ENCODE peak calls at places on chromosome 22, in six cellular contexts. One of them, this sample, is unnamed.

GRCh38 chr22:41880653-41881052 is 34.2 kb downstream of the SHISA8 start:
- DNase-seq in dorsolateral prefrontal cortex: no peak
- DNase-seq in neural progenitor cell: no peak
- DNase-seq in A549: no peak
- DNase-seq in RWPE1: no peak
- DNase-seq in CD4-positive, CD25-positive, alpha-beta regulatory T cell: no peak
- DNase-seq in this sample: no peak

GRCh38 chr22:23242473-23243001 is 62.2 kb downstream of the BCR start:
- DNase-seq in dorsolateral prefrontal cortex: no peak
- DNase-seq in neural progenitor cell: peak
- DNase-seq in A549: no peak
- DNase-seq in RWPE1: no peak
- DNase-seq in CD4-positive, CD25-positive, alpha-beta regulatory T cell: no peak
- DNase-seq in this sample: no peak

GRCh38 chr22:46036558-46037408 is 59.8 kb upstream of the WNT7B start:
- DNase-seq in dorsolateral prefrontal cortex: peak
- DNase-seq in neural progenitor cell: peak
- DNase-seq in A549: peak
- DNase-seq in RWPE1: no peak
- DNase-seq in CD4-positive, CD25-positive, alpha-beta regulatory T cell: peak
- DNase-seq in this sample: no peak

GRCh38 chr22:23131931-23132330 is 9.9 kb downstream of the RSPH14 start:
- DNase-seq in dorsolateral prefrontal cortex: no peak
- DNase-seq in neural progenitor cell: no peak
- DNase-seq in A549: no peak
- DNase-seq in RWPE1: no peak
- DNase-seq in CD4-positive, CD25-positive, alpha-beta regulatory T cell: no peak
- DNase-seq in this sample: no peak

GRCh38 chr22:46056169-46057041 is 79.4 kb upstream of the WNT7B start:
- DNase-seq in dorsolateral prefrontal cortex: peak
- DNase-seq in neural progenitor cell: no peak
- DNase-seq in A549: no peak
- DNase-seq in RWPE1: no peak
- DNase-seq in CD4-positive, CD25-positive, alpha-beta regulatory T cell: no peak
- DNase-seq in this sample: no peak

GRCh38 chr22:19201858-19202798 is 23.6 kb upstream of the SLC25A1 start:
- DNase-seq in dorsolateral prefrontal cortex: no peak
- DNase-seq in neural progenitor cell: no peak
- DNase-seq in A549: no peak
- DNase-seq in RWPE1: no peak
- DNase-seq in CD4-positive, CD25-positive, alpha-beta regulatory T cell: no peak
- DNase-seq in this sample: no peak

GRCh38 chr22:24588756-24589481 is 4.0 kb downstream of the LRRC75B start:
- DNase-seq in dorsolateral prefrontal cortex: peak
- DNase-seq in neural progenitor cell: no peak
- DNase-seq in A549: no peak
- DNase-seq in RWPE1: no peak
- DNase-seq in CD4-positive, CD25-positive, alpha-beta regulatory T cell: no peak
- DNase-seq in this sample: no peak

GRCh38 chr22:25148149-25148691 is 51.4 kb upstream of the CRYBB3 start:
- DNase-seq in dorsolateral prefrontal cortex: no peak
- DNase-seq in neural progenitor cell: peak
- DNase-seq in A549: no peak
- DNase-seq in RWPE1: no peak
- DNase-seq in CD4-positive, CD25-positive, alpha-beta regulatory T cell: no peak
- DNase-seq in this sample: no peak

GRCh38 chr22:38449776-38450175 is 5.2 kb downstream of the KCNJ4 start:
- DNase-seq in dorsolateral prefrontal cortex: peak
- DNase-seq in neural progenitor cell: peak
- DNase-seq in A549: no peak
- DNase-seq in RWPE1: no peak
- DNase-seq in CD4-positive, CD25-positive, alpha-beta regulatory T cell: no peak
- DNase-seq in this sample: no peak

DNA sequence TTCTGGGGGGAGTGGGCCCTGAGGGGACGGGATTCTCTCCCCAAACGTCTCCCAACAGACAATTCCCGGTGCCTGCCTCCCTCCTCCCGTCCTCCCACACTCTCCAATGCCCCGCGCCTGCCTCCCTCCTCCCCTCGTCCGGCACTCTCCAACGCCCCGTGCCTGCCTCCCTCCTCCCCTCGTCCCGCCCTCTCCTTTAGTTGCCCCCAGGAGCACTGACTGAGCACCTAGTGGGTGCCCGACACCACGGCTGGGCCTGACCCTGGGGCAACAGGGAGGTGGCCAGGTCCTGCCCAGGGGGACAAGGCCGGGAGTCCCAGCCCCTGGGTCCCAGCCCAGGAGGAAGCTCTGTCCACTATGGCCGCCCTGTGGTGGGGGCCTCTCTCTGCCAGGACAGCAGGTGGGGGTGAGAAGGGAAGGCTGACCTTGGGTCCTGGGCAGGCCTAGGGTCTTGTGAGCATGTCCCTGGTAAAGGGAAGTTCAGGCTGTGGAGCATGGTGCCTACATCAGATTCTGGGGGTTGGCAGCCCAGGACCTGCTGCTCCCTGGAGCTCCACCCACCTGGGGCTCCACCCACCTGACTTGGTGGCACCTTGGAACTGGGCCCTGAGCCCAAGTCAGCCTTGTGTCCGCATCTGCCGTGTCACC is 942.3 kb downstream of the BRD1 start:
- DNase-seq in dorsolateral prefrontal cortex: peak
- DNase-seq in neural progenitor cell: no peak
- DNase-seq in A549: no peak
- DNase-seq in RWPE1: no peak
- DNase-seq in CD4-positive, CD25-positive, alpha-beta regulatory T cell: no peak
- DNase-seq in this sample: no peak
- H3K27ac ChIP-seq in dorsolateral prefrontal cortex: no peak
- H3K27ac ChIP-seq in neural progenitor cell: no peak
- H3K27ac ChIP-seq in A549: no peak
- H3K27ac ChIP-seq in RWPE1: no peak
- H3K27ac ChIP-seq in CD4-positive, CD25-positive, alpha-beta regulatory T cell: no peak
- H3K27ac ChIP-seq in this sample: no peak

DNA sequence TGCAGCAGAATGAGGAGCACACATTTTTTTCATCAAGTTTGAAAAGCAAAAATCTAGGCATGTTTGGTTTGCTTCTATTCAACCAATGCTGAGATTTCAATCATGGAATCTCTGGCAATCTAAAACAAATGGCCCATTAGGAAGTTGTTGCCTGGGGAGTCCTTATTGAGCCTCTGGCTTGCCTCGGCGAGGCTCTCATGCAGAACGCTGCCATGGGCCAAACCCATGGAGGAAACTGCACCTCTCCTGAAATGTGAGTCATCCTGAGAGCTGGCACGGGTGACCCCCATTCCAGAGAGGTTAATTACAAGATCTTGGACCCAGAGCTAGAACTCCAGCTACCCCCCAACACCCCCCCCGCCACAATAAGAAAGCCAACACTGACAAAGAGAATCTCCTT is 80.7 kb downstream of the MN1 start:
- DNase-seq in dorsolateral prefrontal cortex: no peak
- DNase-seq in neural progenitor cell: no peak
- DNase-seq in A549: no peak
- DNase-seq in RWPE1: no peak
- DNase-seq in CD4-positive, CD25-positive, alpha-beta regulatory T cell: no peak
- DNase-seq in this sample: no peak
- H3K27ac ChIP-seq in dorsolateral prefrontal cortex: no peak
- H3K27ac ChIP-seq in neural progenitor cell: no peak
- H3K27ac ChIP-seq in A549: no peak
- H3K27ac ChIP-seq in RWPE1: peak
- H3K27ac ChIP-seq in CD4-positive, CD25-positive, alpha-beta regulatory T cell: no peak
- H3K27ac ChIP-seq in this sample: no peak

GRCh38 chr22:36238348-36239149 is 778 bp downstream of the APOL2 start:
- DNase-seq in dorsolateral prefrontal cortex: no peak
- DNase-seq in neural progenitor cell: no peak
- DNase-seq in A549: no peak
- DNase-seq in RWPE1: no peak
- DNase-seq in CD4-positive, CD25-positive, alpha-beta regulatory T cell: no peak
- DNase-seq in this sample: no peak
- H3K27ac ChIP-seq in dorsolateral prefrontal cortex: peak
- H3K27ac ChIP-seq in neural progenitor cell: no peak
- H3K27ac ChIP-seq in A549: peak
- H3K27ac ChIP-seq in RWPE1: peak
- H3K27ac ChIP-seq in CD4-positive, CD25-positive, alpha-beta regulatory T cell: peak
- H3K27ac ChIP-seq in this sample: peak

DNA sequence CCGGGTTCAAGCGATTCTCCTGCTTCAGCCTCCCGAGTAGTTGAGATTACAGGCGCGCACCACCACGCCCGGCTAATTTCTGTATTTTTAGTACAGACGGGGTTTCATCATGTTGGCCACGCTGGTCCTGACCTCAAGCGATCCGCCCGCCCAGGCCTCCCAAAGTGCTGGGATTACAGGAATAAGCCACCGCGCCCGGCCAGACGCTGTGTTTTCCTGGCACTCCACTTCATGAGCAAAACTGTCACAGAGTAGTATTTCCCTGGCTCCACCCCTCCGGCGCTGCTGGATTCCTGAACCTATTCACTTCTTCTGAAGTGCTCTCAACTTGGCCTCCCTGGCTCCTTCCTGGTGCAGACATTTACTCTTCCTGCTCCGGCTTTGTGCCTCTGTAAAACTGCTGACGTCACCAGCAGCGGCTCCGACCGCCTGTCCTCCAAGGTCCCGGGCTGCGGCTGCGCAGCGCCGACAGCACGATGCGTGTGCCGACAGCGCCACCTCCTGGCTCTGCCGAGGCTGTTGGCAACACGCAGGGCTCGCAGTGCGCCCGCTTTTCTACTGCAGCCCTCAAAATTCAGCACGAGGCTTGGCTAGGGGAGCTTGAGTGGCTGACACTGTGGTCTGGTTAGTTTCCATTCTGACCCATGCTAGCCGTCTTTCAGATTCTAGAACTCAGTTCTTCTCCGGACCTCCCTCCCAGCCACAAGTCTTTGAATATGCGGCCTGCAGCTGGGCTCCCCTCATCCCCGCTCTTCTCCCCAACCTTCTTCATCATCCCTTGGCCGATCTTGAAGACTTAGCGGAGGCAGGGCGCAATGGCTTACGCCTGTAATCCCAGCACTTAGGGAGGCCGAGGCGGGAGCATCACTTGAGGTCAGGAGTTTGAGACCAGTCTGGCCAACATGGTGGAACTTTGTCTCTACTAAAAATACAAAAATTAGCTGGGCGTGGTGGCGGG is 36.6 kb downstream of the APOL3 start:
- DNase-seq in dorsolateral prefrontal cortex: peak
- DNase-seq in neural progenitor cell: peak
- DNase-seq in A549: peak
- DNase-seq in RWPE1: peak
- DNase-seq in CD4-positive, CD25-positive, alpha-beta regulatory T cell: peak
- DNase-seq in this sample: peak
- H3K27ac ChIP-seq in dorsolateral prefrontal cortex: peak
- H3K27ac ChIP-seq in neural progenitor cell: no peak
- H3K27ac ChIP-seq in A549: peak
- H3K27ac ChIP-seq in RWPE1: peak
- H3K27ac ChIP-seq in CD4-positive, CD25-positive, alpha-beta regulatory T cell: peak
- H3K27ac ChIP-seq in this sample: peak

GRCh38 chr22:17845790-17846189 is 71.5 kb upstream of the BID start:
- DNase-seq in dorsolateral prefrontal cortex: peak
- DNase-seq in neural progenitor cell: no peak
- DNase-seq in A549: no peak
- DNase-seq in RWPE1: no peak
- DNase-seq in CD4-positive, CD25-positive, alpha-beta regulatory T cell: no peak
- DNase-seq in this sample: no peak

GRCh38 chr22:17843189-17843588 is 68.9 kb upstream of the BID start:
- DNase-seq in dorsolateral prefrontal cortex: no peak
- DNase-seq in neural progenitor cell: no peak
- DNase-seq in A549: no peak
- DNase-seq in RWPE1: no peak
- DNase-seq in CD4-positive, CD25-positive, alpha-beta regulatory T cell: no peak
- DNase-seq in this sample: no peak

GRCh38 chr22:17846326-17846992 is 72.2 kb upstream of the BID start:
- DNase-seq in dorsolateral prefrontal cortex: no peak
- DNase-seq in neural progenitor cell: no peak
- DNase-seq in A549: no peak
- DNase-seq in RWPE1: no peak
- DNase-seq in CD4-positive, CD25-positive, alpha-beta regulatory T cell: no peak
- DNase-seq in this sample: no peak

GRCh38 chr22:17844150-17844549 is 69.9 kb upstream of the BID start:
- DNase-seq in dorsolateral prefrontal cortex: no peak
- DNase-seq in neural progenitor cell: no peak
- DNase-seq in A549: no peak
- DNase-seq in RWPE1: no peak
- DNase-seq in CD4-positive, CD25-positive, alpha-beta regulatory T cell: no peak
- DNase-seq in this sample: no peak

GRCh38 chr22:17845340-17845739 is 71.1 kb upstream of the BID start:
- DNase-seq in dorsolateral prefrontal cortex: no peak
- DNase-seq in neural progenitor cell: no peak
- DNase-seq in A549: no peak
- DNase-seq in RWPE1: peak
- DNase-seq in CD4-positive, CD25-positive, alpha-beta regulatory T cell: no peak
- DNase-seq in this sample: peak
- H3K27ac ChIP-seq in dorsolateral prefrontal cortex: peak
- H3K27ac ChIP-seq in neural progenitor cell: no peak
- H3K27ac ChIP-seq in A549: no peak
- H3K27ac ChIP-seq in RWPE1: no peak
- H3K27ac ChIP-seq in CD4-positive, CD25-positive, alpha-beta regulatory T cell: no peak
- H3K27ac ChIP-seq in this sample: no peak

DNA sequence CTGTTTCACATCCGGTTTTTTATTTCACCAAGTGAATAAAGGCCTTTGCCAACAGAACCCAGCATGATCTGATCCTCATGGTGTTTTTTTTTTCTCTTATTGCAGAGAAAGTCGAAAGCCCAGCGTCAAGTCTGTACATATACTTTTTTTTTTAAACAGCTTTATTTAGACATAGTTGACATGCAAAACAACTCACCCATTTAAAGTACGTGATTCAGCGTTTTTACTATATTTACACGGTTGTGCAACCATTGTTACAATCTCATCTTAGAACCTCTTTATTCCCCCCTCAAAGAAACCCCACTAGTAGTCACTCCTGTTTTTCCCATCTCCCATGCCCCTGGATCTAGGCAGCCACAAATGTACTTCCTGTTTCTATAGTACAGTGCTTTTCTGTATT is 20.6 kb upstream of the AP1B1 start:
- DNase-seq in dorsolateral prefrontal cortex: no peak
- DNase-seq in neural progenitor cell: no peak
- DNase-seq in A549: no peak
- DNase-seq in RWPE1: no peak
- DNase-seq in CD4-positive, CD25-positive, alpha-beta regulatory T cell: no peak
- DNase-seq in this sample: no peak
- H3K27ac ChIP-seq in dorsolateral prefrontal cortex: no peak
- H3K27ac ChIP-seq in neural progenitor cell: no peak
- H3K27ac ChIP-seq in A549: no peak
- H3K27ac ChIP-seq in RWPE1: no peak
- H3K27ac ChIP-seq in CD4-positive, CD25-positive, alpha-beta regulatory T cell: no peak
- H3K27ac ChIP-seq in this sample: no peak

GRCh38 chr22:40053460-40053859 is 58.7 kb downstream of the FAM83F start:
- DNase-seq in dorsolateral prefrontal cortex: no peak
- DNase-seq in neural progenitor cell: no peak
- DNase-seq in A549: no peak
- DNase-seq in RWPE1: no peak
- DNase-seq in CD4-positive, CD25-positive, alpha-beta regulatory T cell: no peak
- DNase-seq in this sample: no peak

GRCh38 chr22:40054486-40054885 is 59.7 kb downstream of the FAM83F start:
- DNase-seq in dorsolateral prefrontal cortex: no peak
- DNase-seq in neural progenitor cell: no peak
- DNase-seq in A549: no peak
- DNase-seq in RWPE1: no peak
- DNase-seq in CD4-positive, CD25-positive, alpha-beta regulatory T cell: no peak
- DNase-seq in this sample: no peak

GRCh38 chr22:40056163-40056958 is 61.6 kb downstream of the FAM83F start:
- DNase-seq in dorsolateral prefrontal cortex: no peak
- DNase-seq in neural progenitor cell: no peak
- DNase-seq in A549: no peak
- DNase-seq in RWPE1: no peak
- DNase-seq in CD4-positive, CD25-positive, alpha-beta regulatory T cell: no peak
- DNase-seq in this sample: no peak

GRCh38 chr22:40057652-40058051 is 62.9 kb downstream of the FAM83F start:
- DNase-seq in dorsolateral prefrontal cortex: no peak
- DNase-seq in neural progenitor cell: no peak
- DNase-seq in A549: no peak
- DNase-seq in RWPE1: no peak
- DNase-seq in CD4-positive, CD25-positive, alpha-beta regulatory T cell: no peak
- DNase-seq in this sample: no peak

GRCh38 chr22:40055143-40055926 is 60.6 kb downstream of the FAM83F start:
- DNase-seq in dorsolateral prefrontal cortex: no peak
- DNase-seq in neural progenitor cell: no peak
- DNase-seq in A549: no peak
- DNase-seq in RWPE1: no peak
- DNase-seq in CD4-positive, CD25-positive, alpha-beta regulatory T cell: peak
- DNase-seq in this sample: no peak
- H3K27ac ChIP-seq in dorsolateral prefrontal cortex: no peak
- H3K27ac ChIP-seq in neural progenitor cell: no peak
- H3K27ac ChIP-seq in A549: no peak
- H3K27ac ChIP-seq in RWPE1: no peak
- H3K27ac ChIP-seq in CD4-positive, CD25-positive, alpha-beta regulatory T cell: peak
- H3K27ac ChIP-seq in this sample: no peak